ENCODE peak calls at places on chromosomes 12 and 14, in seven cellular contexts. One of them, this sample, is unnamed.

GRCh38 chr14:104138098-104138890 is at the start of gene KIF26A:
- DNase-seq in K562: peak
- DNase-seq in SK-N-MC: no peak
- DNase-seq in HepG2: no peak
- DNase-seq in HCT116: peak
- DNase-seq in GM12878: no peak
- DNase-seq in H1: peak
- DNase-seq in this sample: peak

GRCh38 chr14:58362798-58363412 is 32.8 kb upstream of the TOMM20L start:
- DNase-seq in GM12878: no peak
- DNase-seq in HCT116: peak
- DNase-seq in H1: no peak
- DNase-seq in SK-N-MC: no peak
- DNase-seq in HepG2: peak
- DNase-seq in K562: peak
- DNase-seq in this sample: peak

GRCh38 chr12:62191747-62192485 is 68.3 kb upstream of the USP15 start:
- DNase-seq in K562: no peak
- DNase-seq in HCT116: no peak
- DNase-seq in H1: peak
- DNase-seq in SK-N-MC: no peak
- DNase-seq in GM12878: no peak
- DNase-seq in HepG2: no peak
- DNase-seq in this sample: peak

GRCh38 chr12:97639702-97640101 is 177.1 kb downstream of the RMST start:
- DNase-seq in SK-N-MC: no peak
- DNase-seq in K562: no peak
- DNase-seq in HCT116: no peak
- DNase-seq in GM12878: no peak
- DNase-seq in HepG2: peak
- DNase-seq in H1: no peak
- DNase-seq in this sample: no peak

GRCh38 chr14:68968051-68968450 is 11.1 kb downstream of the ACTN1 start:
- DNase-seq in HCT116: no peak
- DNase-seq in HepG2: no peak
- DNase-seq in GM12878: no peak
- DNase-seq in K562: no peak
- DNase-seq in H1: no peak
- DNase-seq in SK-N-MC: no peak
- DNase-seq in this sample: no peak

GRCh38 chr12:52519826-52520662 is at the start of gene KRT5:
- DNase-seq in HCT116: no peak
- DNase-seq in K562: no peak
- DNase-seq in HepG2: no peak
- DNase-seq in H1: peak
- DNase-seq in GM12878: no peak
- DNase-seq in SK-N-MC: no peak
- DNase-seq in this sample: no peak

GRCh38 chr12:79233341-79233761 is 368.8 kb downstream of the SYT1 start:
- DNase-seq in GM12878: peak
- DNase-seq in HepG2: no peak
- DNase-seq in K562: no peak
- DNase-seq in HCT116: no peak
- DNase-seq in SK-N-MC: no peak
- DNase-seq in H1: no peak
- DNase-seq in this sample: peak

GRCh38 chr14:98798099-98798498 is 473.9 kb downstream of the BCL11B start:
- DNase-seq in GM12878: no peak
- DNase-seq in H1: no peak
- DNase-seq in SK-N-MC: no peak
- DNase-seq in K562: no peak
- DNase-seq in HepG2: no peak
- DNase-seq in HCT116: no peak
- DNase-seq in this sample: no peak

GRCh38 chr14:88590173-88590572 is 27.3 kb downstream of the ZC3H14 start:
- DNase-seq in HepG2: no peak
- DNase-seq in GM12878: no peak
- DNase-seq in HCT116: no peak
- DNase-seq in H1: no peak
- DNase-seq in K562: no peak
- DNase-seq in SK-N-MC: no peak
- DNase-seq in this sample: no peak

GRCh38 chr14:69712637-69713088 is 54.3 kb upstream of the SRSF5 start:
- DNase-seq in HCT116: no peak
- DNase-seq in HepG2: no peak
- DNase-seq in GM12878: no peak
- DNase-seq in SK-N-MC: no peak
- DNase-seq in K562: no peak
- DNase-seq in H1: peak
- DNase-seq in this sample: peak

GRCh38 chr14:32252030-32252670 is 49.1 kb upstream of the RNU6-8 start:
- DNase-seq in SK-N-MC: peak
- DNase-seq in GM12878: peak
- DNase-seq in K562: peak
- DNase-seq in H1: peak
- DNase-seq in HepG2: peak
- DNase-seq in HCT116: peak
- DNase-seq in this sample: peak

GRCh38 chr14:70036665-70037064 is 152.1 kb downstream of the SLC8A3 start:
- DNase-seq in SK-N-MC: no peak
- DNase-seq in K562: no peak
- DNase-seq in HepG2: peak
- DNase-seq in H1: no peak
- DNase-seq in HCT116: no peak
- DNase-seq in GM12878: no peak
- DNase-seq in this sample: no peak

GRCh38 chr12:127550271-127550670 is 716.7 kb upstream of the TMEM132C start:
- DNase-seq in GM12878: no peak
- DNase-seq in SK-N-MC: no peak
- DNase-seq in K562: no peak
- DNase-seq in HCT116: no peak
- DNase-seq in H1: no peak
- DNase-seq in HepG2: no peak
- DNase-seq in this sample: no peak

GRCh38 chr12:65330341-65330740 is 51.9 kb downstream of the MSRB3 start:
- DNase-seq in HCT116: no peak
- DNase-seq in HepG2: no peak
- DNase-seq in GM12878: no peak
- DNase-seq in SK-N-MC: no peak
- DNase-seq in H1: no peak
- DNase-seq in K562: no peak
- DNase-seq in this sample: peak

GRCh38 chr14:55427439-55427838 is 13.0 kb downstream of the TBPL2 start:
- DNase-seq in K562: peak
- DNase-seq in H1: no peak
- DNase-seq in GM12878: no peak
- DNase-seq in SK-N-MC: no peak
- DNase-seq in HepG2: no peak
- DNase-seq in HCT116: peak
- DNase-seq in this sample: no peak

DNA sequence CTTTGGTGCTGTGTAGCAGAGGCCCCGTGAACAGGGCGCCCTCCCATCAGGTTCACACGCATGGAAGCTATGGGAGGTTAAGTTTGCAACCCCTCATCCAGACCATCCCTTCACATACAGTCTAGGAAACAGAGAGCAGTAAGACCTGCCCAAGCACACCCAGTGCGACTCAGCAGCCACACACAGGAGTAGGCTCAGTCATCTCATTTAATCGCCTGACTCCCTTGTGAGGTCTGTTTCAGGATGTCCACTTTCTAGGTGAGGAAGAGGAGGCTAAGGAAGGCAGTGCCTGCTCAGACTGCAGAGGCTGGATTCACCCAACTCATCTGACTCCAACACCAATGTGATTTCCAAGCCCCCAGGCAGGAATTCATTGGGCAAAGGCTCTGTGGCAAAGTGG is 11.9 kb downstream of the BDKRB1 start:
- DNase-seq in K562: no peak
- DNase-seq in HepG2: no peak
- DNase-seq in H1: no peak
- DNase-seq in HCT116: no peak
- DNase-seq in SK-N-MC: no peak
- DNase-seq in GM12878: no peak
- DNase-seq in this sample: no peak
- H3K9ac ChIP-seq in K562: no peak
- H3K9ac ChIP-seq in HepG2: no peak
- H3K9ac ChIP-seq in H1: no peak
- H3K9ac ChIP-seq in HCT116: no peak
- H3K9ac ChIP-seq in SK-N-MC: no peak
- H3K9ac ChIP-seq in GM12878: no peak
- H3K9ac ChIP-seq in this sample: no peak

GRCh38 chr12:27055966-27056365 is 26.4 kb downstream of the C12orf71 start:
- DNase-seq in SK-N-MC: no peak
- DNase-seq in H1: no peak
- DNase-seq in HepG2: no peak
- DNase-seq in K562: no peak
- DNase-seq in HCT116: no peak
- DNase-seq in GM12878: no peak
- DNase-seq in this sample: no peak
- H3K27ac ChIP-seq in SK-N-MC: no peak
- H3K27ac ChIP-seq in H1: no peak
- H3K27ac ChIP-seq in HepG2: no peak
- H3K27ac ChIP-seq in K562: no peak
- H3K27ac ChIP-seq in HCT116: no peak
- H3K27ac ChIP-seq in GM12878: no peak
- H3K27ac ChIP-seq in this sample: no peak

GRCh38 chr14:24051789-24052655 is at the start of gene CARMIL3:
- DNase-seq in H1: peak
- DNase-seq in SK-N-MC: no peak
- DNase-seq in HCT116: no peak
- DNase-seq in K562: peak
- DNase-seq in GM12878: no peak
- DNase-seq in HepG2: peak
- DNase-seq in this sample: peak
- TF ChIP-seq POLR2AphosphoS5 in H1: no peak
- TF ChIP-seq POLR2AphosphoS5 in SK-N-MC: peak
- TF ChIP-seq POLR2AphosphoS5 in HCT116: peak
- TF ChIP-seq POLR2AphosphoS5 in K562: no peak
- TF ChIP-seq POLR2AphosphoS5 in GM12878: peak
- TF ChIP-seq POLR2AphosphoS5 in HepG2: peak
- TF ChIP-seq POLR2AphosphoS5 in this sample: no peak

DNA sequence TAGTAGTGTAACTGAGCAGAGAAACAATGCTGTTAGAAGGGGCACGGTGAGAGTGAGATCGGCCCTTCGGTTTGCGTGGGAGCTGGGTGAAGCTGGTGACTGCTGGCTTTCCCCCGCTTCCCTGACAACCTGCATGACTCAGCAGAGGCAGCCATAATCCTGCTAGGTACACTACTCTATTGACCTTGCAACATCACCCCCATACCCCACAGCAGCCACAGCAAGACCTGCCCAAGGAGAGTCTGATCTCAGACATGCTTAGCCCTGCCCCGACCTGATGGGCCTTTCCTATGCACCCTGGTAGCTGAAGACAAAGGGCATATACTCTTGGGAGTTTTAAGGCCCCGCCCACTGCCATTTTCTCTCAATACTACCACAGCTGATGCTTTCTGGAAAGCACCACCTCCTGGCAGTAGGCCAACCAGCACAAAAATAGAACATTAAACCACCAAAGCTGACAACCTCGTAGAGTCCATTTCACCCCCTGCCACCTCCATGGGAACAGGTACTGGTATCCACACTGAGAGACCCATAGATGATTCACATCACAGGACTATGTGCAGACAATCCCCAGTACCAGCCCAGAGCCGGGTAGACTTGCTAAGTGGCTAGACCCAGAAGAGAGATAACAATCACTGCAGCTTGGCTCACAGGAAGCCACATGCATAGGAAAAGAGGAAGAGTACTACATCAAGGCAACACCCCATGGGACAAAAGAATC is 75.9 kb upstream of the RGS6 start:
- DNase-seq in H1: no peak
- DNase-seq in K562: no peak
- DNase-seq in GM12878: peak
- DNase-seq in HCT116: no peak
- DNase-seq in SK-N-MC: no peak
- DNase-seq in HepG2: no peak
- DNase-seq in this sample: no peak
- H3K9ac ChIP-seq in H1: no peak
- H3K9ac ChIP-seq in K562: no peak
- H3K9ac ChIP-seq in GM12878: no peak
- H3K9ac ChIP-seq in HCT116: no peak
- H3K9ac ChIP-seq in SK-N-MC: no peak
- H3K9ac ChIP-seq in HepG2: no peak
- H3K9ac ChIP-seq in this sample: no peak

GRCh38 chr12:121468451-121468850 is 68.5 kb downstream of the RNF34 start:
- DNase-seq in H1: no peak
- DNase-seq in HCT116: no peak
- DNase-seq in K562: no peak
- DNase-seq in SK-N-MC: no peak
- DNase-seq in GM12878: no peak
- DNase-seq in HepG2: no peak
- DNase-seq in this sample: no peak
- H3K27ac ChIP-seq in H1: no peak
- H3K27ac ChIP-seq in HCT116: no peak
- H3K27ac ChIP-seq in K562: no peak
- H3K27ac ChIP-seq in SK-N-MC: peak
- H3K27ac ChIP-seq in GM12878: no peak
- H3K27ac ChIP-seq in HepG2: no peak
- H3K27ac ChIP-seq in this sample: no peak

GRCh38 chr12:108333898-108334699 is 5.0 kb downstream of the CMKLR1 start:
- DNase-seq in HCT116: no peak
- DNase-seq in K562: no peak
- DNase-seq in HepG2: no peak
- DNase-seq in SK-N-MC: no peak
- DNase-seq in GM12878: peak
- DNase-seq in H1: no peak
- DNase-seq in this sample: peak
- TF ChIP-seq POLR2AphosphoS5 in HCT116: no peak
- TF ChIP-seq POLR2AphosphoS5 in K562: no peak
- TF ChIP-seq POLR2AphosphoS5 in HepG2: no peak
- TF ChIP-seq POLR2AphosphoS5 in SK-N-MC: no peak
- TF ChIP-seq POLR2AphosphoS5 in GM12878: peak
- TF ChIP-seq POLR2AphosphoS5 in H1: no peak
- TF ChIP-seq POLR2AphosphoS5 in this sample: no peak

This sample was measured in endothelial cell of umbilical vein.